ENCODE peak calls at places on chromosomes 5 and 9, in four cellular contexts. V, P, L and K are unnamed samples.

GRCh38 chr5:56514246-56514645 is 281.1 kb upstream of the ANKRD55 start:
- DNase-seq in L (no peak), V (peak; percentile 35), P (no peak), K (no peak)

GRCh38 chr9:88007291-88007650 is 32.9 kb upstream of the CDK20 start:
- DNase-seq in V (no peak), L (no peak), P (no peak), K (no peak)

GRCh38 chr9:121122450-121123032 is 47.8 kb downstream of the CNTRL start:
- DNase-seq in L (peak; percentile 29), V (no peak), P (no peak), K (no peak)

GRCh38 chr5:159972538-159973362 is 36.2 kb upstream of the TTC1 start:
- DNase-seq in V (no peak), L (no peak), P (no peak), K (no peak)

GRCh38 chr9:33903157-33903780 is 86.3 kb downstream of the UBE2R2 start:
- DNase-seq in V (no peak), P (no peak), L (no peak), K (no peak)

GRCh38 chr5:155017610-155018009 is 4.1 kb downstream of the KIF4B start:
- DNase-seq in L (no peak), V (no peak), P (no peak), K (no peak)

GRCh38 chr5:5154733-5155132 is 14.6 kb downstream of the ADAMTS16 start:
- DNase-seq in L (no peak), P (no peak), V (no peak), K (no peak)

GRCh38 chr9:136686534-136686793 is 793 bp downstream of the AGPAT2 start:
- DNase-seq in L (no peak), V (no peak), P (no peak), K (no peak)

GRCh38 chr5:13408616-13409015 is 535.9 kb downstream of the DNAH5 start:
- DNase-seq in L (no peak), P (no peak), V (no peak), K (no peak)

GRCh38 chr9:136117291-136118060 is 1.2 kb downstream of the TMEM250 start:
- DNase-seq in V (no peak), L (peak; percentile 85), P (no peak), K (no peak)

GRCh38 chr5:95401601-95402000 is 10.4 kb downstream of the FAM81B start:
- DNase-seq in L (no peak), P (no peak), V (no peak), K (no peak)

GRCh38 chr5:141077826-141078225 is 16.6 kb upstream of the PCDHB2 start:
- DNase-seq in L (no peak), V (no peak), P (no peak), K (no peak)

GRCh38 chr5:42949348-42950090 is 90.6 kb downstream of the ANXA2R start:
- DNase-seq in V (no peak), P (no peak), L (peak; percentile 54), K (peak; percentile 44)

GRCh38 chr9:86867658-86868313 is 79.5 kb downstream of the GAS1 start:
- DNase-seq in P (no peak), V (peak; percentile 22), L (peak; percentile 78), K (no peak)

GRCh38 chr9:37550781-37551180 is 25.4 kb downstream of the FBXO10 start:
- DNase-seq in P (no peak), V (no peak), L (no peak), K (peak; percentile 32)

GRCh38 chr9:126114409-126114760 is 212.2 kb upstream of the MVB12B start:
- DNase-seq in P (no peak), L (no peak), V (no peak), K (no peak)

GRCh38 chr5:134127988-134128647 is 13.6 kb downstream of the TCF7 start:
- DNase-seq in P (peak; percentile 11), L (no peak), V (no peak), K (no peak)

DNA sequence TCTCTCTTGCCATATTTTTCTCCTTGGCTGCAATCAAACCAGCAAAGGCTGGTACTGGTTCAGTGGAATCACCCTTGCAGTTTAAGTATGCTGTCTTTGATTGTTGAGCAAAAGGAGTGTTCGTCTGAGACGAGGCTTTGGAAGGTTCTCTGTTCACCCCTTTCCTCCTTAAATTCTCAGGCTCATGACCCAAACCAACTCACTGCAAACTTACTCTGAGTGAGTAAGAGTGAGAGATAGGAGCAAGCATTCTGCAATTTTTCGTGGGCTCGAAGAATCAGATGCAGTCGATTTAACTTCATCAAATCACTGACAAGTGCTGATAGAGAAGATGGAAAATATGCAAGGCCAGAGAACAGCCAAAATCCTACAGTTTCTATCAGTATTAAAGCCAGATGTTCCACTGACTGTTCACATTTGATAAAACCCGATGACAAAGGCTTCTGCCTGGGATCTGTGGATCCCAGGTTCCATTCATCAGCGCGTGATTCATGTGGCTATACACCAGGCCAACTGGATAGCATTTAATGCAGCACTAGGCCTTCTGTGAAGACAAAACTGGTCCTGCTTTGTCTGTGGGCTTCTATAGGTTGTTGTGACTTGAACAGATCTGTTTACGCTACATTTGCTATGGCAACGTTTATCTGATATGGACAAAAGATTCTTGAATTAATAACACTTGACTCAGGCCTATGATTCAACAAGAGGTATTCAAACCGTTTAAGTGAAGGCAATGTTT is 251.3 kb downstream of the NFIB start:
- DNase-seq in P (no peak), V (no peak), L (no peak), K (peak; percentile 65)
- H3K27ac ChIP-seq in P (no peak overlapping the region), V (no peak overlapping the region), L (no peak overlapping the region), K (peak overlapping the region; percentile 77)

GRCh38 chr9:3008091-3008490 is 164.2 kb upstream of the PUM3 start:
- DNase-seq in V (no peak), P (no peak), L (no peak), K (no peak)

GRCh38 chr9:3007331-3007730 is 163.4 kb upstream of the PUM3 start:
- DNase-seq in L (no peak), P (no peak), V (no peak), K (no peak)

GRCh38 chr9:3004572-3004971 is 160.7 kb upstream of the PUM3 start:
- DNase-seq in P (no peak), L (no peak), V (no peak), K (no peak)

GRCh38 chr9:3012245-3012644 is 168.3 kb upstream of the PUM3 start:
- DNase-seq in V (no peak), L (no peak), P (no peak), K (no peak)

GRCh38 chr9:3006917-3007316 is 163.0 kb upstream of the PUM3 start:
- DNase-seq in L (no peak), V (peak; percentile 58), P (no peak), K (no peak)
- H3K27me3 ChIP-seq in L (no peaks in the 10 kb centered on the region), V (no peaks in the 10 kb centered on the region), P (no peaks in the 10 kb centered on the region), K (no peaks in the 10 kb centered on the region)

GRCh38 chr5:14813747-14814146 is 57.8 kb downstream of the ANKH start:
- DNase-seq in P (no peak), V (no peak), L (no peak), K (no peak)

GRCh38 chr5:14818931-14819790 is 52.4 kb downstream of the ANKH start:
- DNase-seq in V (no peak), L (no peak), P (no peak), K (no peak)

GRCh38 chr5:14816999-14817761 is 54.4 kb downstream of the ANKH start:
- DNase-seq in L (no peak), V (no peak), P (no peak), K (peak; percentile 44)

GRCh38 chr5:14812166-14812565 is 59.4 kb downstream of the ANKH start:
- DNase-seq in L (no peak), V (no peak), P (no peak), K (no peak)

GRCh38 chr5:14816374-14816998 is 55.1 kb downstream of the ANKH start:
- DNase-seq in V (no peak), L (no peak), P (no peak), K (no peak)
- H3K4me3 ChIP-seq in V (no peak overlapping the region), L (no peak overlapping the region), P (no peak overlapping the region), K (no peak overlapping the region)

DNA sequence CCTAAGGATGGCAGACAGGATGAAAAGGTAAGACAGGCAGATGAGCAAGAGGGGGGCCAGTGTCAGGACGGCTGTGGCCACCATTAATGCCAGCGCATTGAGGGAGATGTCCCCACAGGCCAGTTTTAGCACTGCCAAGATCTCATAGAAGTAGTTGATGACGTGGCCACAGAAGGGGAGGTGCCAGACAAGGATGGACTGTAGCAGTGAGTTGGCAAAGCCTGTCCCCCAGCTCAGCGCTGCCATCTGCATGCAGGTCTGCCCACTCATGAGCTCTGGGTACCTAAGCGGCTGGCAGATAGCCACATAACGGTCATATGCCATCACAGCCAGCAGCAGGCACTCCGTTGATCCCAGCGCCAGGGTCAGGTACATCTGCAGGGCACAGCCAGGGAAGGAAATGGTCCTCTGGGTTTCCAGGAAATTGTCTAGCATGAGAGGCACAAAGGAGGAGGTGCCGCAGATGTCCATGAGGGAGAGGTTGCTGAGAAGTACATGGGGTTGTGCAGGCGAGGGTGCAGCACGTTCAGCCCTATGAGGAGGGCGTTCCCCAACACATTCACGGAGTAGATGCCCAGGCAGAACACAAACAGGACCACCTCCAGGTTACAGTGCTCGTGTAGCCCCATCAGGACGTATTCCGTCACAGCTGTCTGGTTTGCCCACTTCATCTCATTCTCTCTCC is 10.7 kb downstream of the OR13J1 start:
- DNase-seq in L (no peak), P (no peak), V (no peak), K (no peak)
- H3K27ac ChIP-seq in L (no peak overlapping the region), P (no peak overlapping the region), V (no peak overlapping the region), K (no peak overlapping the region)